ENCODE peak calls at places on chromosomes 4 and X, in nine cellular contexts. B is brain microvascular endothelial cell; G is ureter; H is HT1080; P is fibroblast of lung; C is activated CD4-positive, CD25-positive, alpha-beta regulatory T cell treated with anti-CD3 and anti-CD28 coated beads, Interleukin-2, amount 50 U/mL, for 72 hours; T is AG09309; Z is PC-3; J is transverse colon. E is an unnamed sample.

GRCh38 chrX:96440941-96441340 is 243.7 kb upstream of the DIAPH2 start:
- DNase-seq in B (no peak), G (no peak), H (no peak), P (peak; percentile 39), C (no peak), T (no peak), Z (no peak), J (no peak), E (no peak)

GRCh38 chrX:112058766-112059165 is 23.8 kb downstream of the TRPC5 start:
- DNase-seq in B (no peak), G (no peak), H (no peak), P (no peak), C (no peak), T (no peak), Z (no peak), J (no peak), E (no peak)

GRCh38 chr4:75469896-75470295 is 44.3 kb downstream of the RCHY1 start:
- DNase-seq in B (no peak), G (no peak), H (no peak), P (no peak), C (no peak), T (no peak), Z (no peak), J (no peak), E (no peak)

GRCh38 chrX:259692-260355 is 21.4 kb upstream of the PLCXD1 start:
- DNase-seq in B (no peak), G (peak; percentile 38), H (no peak), P (no peak), C (no peak), T (no peak), Z (no peak), J (no peak), E (no peak)

GRCh38 chrX:54089191-54089590 is 44.9 kb upstream of the PHF8 start:
- DNase-seq in B (no peak), G (no peak), H (no peak), P (no peak), C (no peak), T (no peak), Z (no peak), J (no peak), E (no peak)

GRCh38 chr4:87150498-87151261 is 69.7 kb downstream of the KLHL8 start:
- DNase-seq in B (peak; percentile 83), G (peak; percentile 67), H (peak; percentile 63), P (peak; percentile 79), C (no peak), T (peak; percentile 34), Z (peak; percentile 88), J (peak; percentile 36), E (no peak)

GRCh38 chr4:182143086-182143821 is 99.9 kb upstream of the TENM3 start:
- DNase-seq in B (no peak), G (no peak), H (peak; percentile 17), P (peak; percentile 41), C (no peak), T (no peak), Z (no peak), J (peak; percentile 36), E (no peak)

GRCh38 chrX:151920101-151920500 is 7.4 kb downstream of the MAGEA4 start:
- DNase-seq in B (no peak), G (no peak), H (no peak), P (no peak), C (no peak), T (no peak), Z (no peak), J (no peak), E (no peak)

GRCh38 chr4:116664198-116664597 is 421.2 kb downstream of the TRAM1L1 start:
- DNase-seq in B (no peak), G (no peak), H (no peak), P (no peak), C (no peak), T (no peak), Z (no peak), J (no peak), E (no peak)

GRCh38 chr4:122783301-122784215 is 43.1 kb upstream of the FGF2 start:
- DNase-seq in B (peak; percentile 91), G (peak; percentile 54), H (peak; percentile 93), P (peak; percentile 71), C (no peak), T (peak; percentile 90), Z (peak; percentile 95), J (peak; percentile 21), E (no peak)

GRCh38 chr4:174540175-174540574 is 17.9 kb upstream of the HPGD start:
- DNase-seq in B (no peak), G (no peak), H (no peak), P (no peak), C (no peak), T (no peak), Z (no peak), J (no peak), E (no peak)

GRCh38 chr4:57119054-57119651 is 9.0 kb upstream of the IGFBP7 start:
- DNase-seq in B (peak; percentile 96), G (peak; percentile 68), H (peak; percentile 92), P (peak; percentile 84), C (no peak), T (peak; percentile 90), Z (peak; percentile 60), J (peak; percentile 54), E (no peak)

GRCh38 chrX:149631293-149632165 is at the start of gene TMEM185A:
- DNase-seq in B (peak; percentile 7), G (peak; percentile 62), H (peak; percentile 44), P (peak; percentile 39), C (peak; percentile 77), T (no peak), Z (peak; percentile 65), J (peak; percentile 79), E (no peak)

GRCh38 chr4:184807797-184808718 is 17.7 kb downstream of the ACSL1 start:
- DNase-seq in B (peak; percentile 76), G (no peak), H (peak; percentile 72), P (peak; percentile 86), C (no peak), T (no peak), Z (peak; percentile 87), J (no peak), E (no peak)

GRCh38 chr4:181364504-181364903 is 878.7 kb upstream of the TENM3 start:
- DNase-seq in B (no peak), G (no peak), H (peak; percentile 38), P (no peak), C (no peak), T (peak; percentile 24), Z (no peak), J (no peak), E (no peak)

GRCh38 chr4:132737344-132737743 is 411.8 kb upstream of the PCDH10 start:
- DNase-seq in B (no peak), G (no peak), H (no peak), P (no peak), C (no peak), T (no peak), Z (no peak), J (no peak), E (no peak)

GRCh38 chr4:109298279-109299010 is 4.0 kb downstream of the COL25A1 start:
- DNase-seq in B (peak; percentile 11), G (no peak), H (no peak), P (peak; percentile 11), C (no peak), T (no peak), Z (peak; percentile 32), J (no peak), E (no peak)

E was measured in esophagus squamous epithelium.